ENCODE peak calls at places on chromosomes 16 and 17, in four cellular contexts. One of them, this sample, is unnamed.

GRCh38 chr17:44830359-44831269 is 527 bp upstream of the GJC1 start:
- DNase-seq in GM23338: peak; percentile 92
- DNase-seq in A172: no peak
- DNase-seq in head of caudate nucleus: no peak
- DNase-seq in this sample: peak; percentile 53

GRCh38 chr16:35516551-35516950 is 2057.1 kb downstream of the TP53TG3F start:
- DNase-seq in head of caudate nucleus: no peak
- DNase-seq in A172: no peak
- DNase-seq in GM23338: no peak
- DNase-seq in this sample: no peak

GRCh38 chr17:3535253-3535995 is 22.2 kb downstream of the TRPV3 start:
- DNase-seq in A172: no peak
- DNase-seq in GM23338: peak; percentile 91
- DNase-seq in head of caudate nucleus: peak; percentile 47
- DNase-seq in this sample: peak; percentile 92

GRCh38 chr17:2138768-2139167 is 83.9 kb downstream of the HIC1 start:
- DNase-seq in GM23338: no peak
- DNase-seq in A172: peak; percentile 25
- DNase-seq in head of caudate nucleus: no peak
- DNase-seq in this sample: no peak

GRCh38 chr17:12028611-12029010 is 7.9 kb downstream of the MAP2K4 start:
- DNase-seq in GM23338: no peak
- DNase-seq in head of caudate nucleus: no peak
- DNase-seq in A172: no peak
- DNase-seq in this sample: no peak

GRCh38 chr16:3971706-3972105 is 91.2 kb upstream of the CREBBP start:
- DNase-seq in GM23338: no peak
- DNase-seq in head of caudate nucleus: no peak
- DNase-seq in A172: no peak
- DNase-seq in this sample: no peak

GRCh38 chr16:4679854-4680636 is 13.3 kb upstream of the NUDT16L1 start:
- DNase-seq in A172: no peak
- DNase-seq in head of caudate nucleus: no peak
- DNase-seq in GM23338: no peak
- DNase-seq in this sample: no peak

GRCh38 chr16:69741951-69742904 is 12.5 kb downstream of the NOB1 start:
- DNase-seq in A172: no peak
- DNase-seq in head of caudate nucleus: no peak
- DNase-seq in GM23338: no peak
- DNase-seq in this sample: no peak

GRCh38 chr17:57142925-57143324 is 57.9 kb downstream of the AKAP1 start:
- DNase-seq in head of caudate nucleus: no peak
- DNase-seq in GM23338: no peak
- DNase-seq in A172: no peak
- DNase-seq in this sample: no peak

GRCh38 chr17:74163836-74164235 is 39.6 kb upstream of the RPL38 start:
- DNase-seq in head of caudate nucleus: no peak
- DNase-seq in A172: no peak
- DNase-seq in GM23338: no peak
- DNase-seq in this sample: no peak

GRCh38 chr17:76642994-76643393 is 563 bp downstream of the ST6GALNAC1 start:
- DNase-seq in A172: no peak
- DNase-seq in head of caudate nucleus: no peak
- DNase-seq in GM23338: no peak
- DNase-seq in this sample: no peak

GRCh38 chr16:80198265-80198994 is 342.4 kb upstream of the DYNLRB2 start:
- DNase-seq in GM23338: no peak
- DNase-seq in head of caudate nucleus: no peak
- DNase-seq in A172: no peak
- DNase-seq in this sample: no peak

GRCh38 chr16:9447195-9447551 is 355.7 kb downstream of the HAPSTR1 start:
- DNase-seq in GM23338: no peak
- DNase-seq in head of caudate nucleus: no peak
- DNase-seq in A172: no peak
- DNase-seq in this sample: no peak

GRCh38 chr17:48970865-48971687 is 2.7 kb upstream of the GIP start:
- DNase-seq in A172: no peak
- DNase-seq in GM23338: no peak
- DNase-seq in head of caudate nucleus: no peak
- DNase-seq in this sample: peak; percentile 86

GRCh38 chr17:31494259-31495048 is 103.0 kb downstream of the RAB11FIP4 start:
- DNase-seq in A172: peak; percentile 27
- DNase-seq in head of caudate nucleus: no peak
- DNase-seq in GM23338: no peak
- DNase-seq in this sample: no peak

GRCh38 chr17:81025756-81026155 is 9.2 kb upstream of the BAIAP2 start:
- DNase-seq in A172: no peak
- DNase-seq in GM23338: no peak
- DNase-seq in head of caudate nucleus: no peak
- DNase-seq in this sample: no peak

GRCh38 chr17:4939554-4939803 is 367 bp downstream of the SLC25A11 start:
- DNase-seq in GM23338: peak; percentile 55
- DNase-seq in A172: no peak
- DNase-seq in head of caudate nucleus: no peak
- DNase-seq in this sample: no peak

GRCh38 chr16:85448557-85449194 is 164.4 kb upstream of the GSE1 start:
- DNase-seq in A172: no peak
- DNase-seq in head of caudate nucleus: no peak
- DNase-seq in GM23338: no peak
- DNase-seq in this sample: peak; percentile 43

GRCh38 chr17:2982854-2983636 is 80.4 kb downstream of the OR1D5 start:
- DNase-seq in GM23338: no peak
- DNase-seq in A172: peak; percentile 76
- DNase-seq in head of caudate nucleus: peak; percentile 73
- DNase-seq in this sample: peak; percentile 23

GRCh38 chr16:4270595-4270994 is 2.2 kb downstream of the TFAP4 start:
- DNase-seq in GM23338: no peak
- DNase-seq in head of caudate nucleus: no peak
- DNase-seq in A172: no peak
- DNase-seq in this sample: no peak

GRCh38 chr17:75681289-75681688 is 14.2 kb downstream of the SAP30BP start:
- DNase-seq in A172: peak; percentile 56
- DNase-seq in head of caudate nucleus: no peak
- DNase-seq in GM23338: no peak
- DNase-seq in this sample: peak; percentile 26

GRCh38 chr17:79797492-79798295 is 817 bp upstream of the CBX8 start:
- DNase-seq in GM23338: no peak
- DNase-seq in A172: no peak
- DNase-seq in head of caudate nucleus: no peak
- DNase-seq in this sample: no peak

GRCh38 chr17:6279659-6280058 is 155.3 kb downstream of the AIPL1 start:
- DNase-seq in A172: peak; percentile 15
- DNase-seq in head of caudate nucleus: no peak
- DNase-seq in GM23338: peak; percentile 88
- DNase-seq in this sample: peak; percentile 73

GRCh38 chr16:74585846-74586392 is 21.0 kb downstream of the GLG1 start:
- DNase-seq in head of caudate nucleus: no peak
- DNase-seq in GM23338: no peak
- DNase-seq in A172: no peak
- DNase-seq in this sample: no peak

GRCh38 chr17:80347948-80348351 is 67.0 kb upstream of the ENDOV start:
- DNase-seq in GM23338: no peak
- DNase-seq in A172: no peak
- DNase-seq in head of caudate nucleus: no peak
- DNase-seq in this sample: no peak

GRCh38 chr17:7204335-7204734 is 15.3 kb downstream of the DLG4 start:
- DNase-seq in A172: no peak
- DNase-seq in head of caudate nucleus: no peak
- DNase-seq in GM23338: no peak
- DNase-seq in this sample: no peak

GRCh38 chr16:65202461-65202860 is 80.6 kb upstream of the CDH11 start:
- DNase-seq in head of caudate nucleus: no peak
- DNase-seq in GM23338: no peak
- DNase-seq in A172: peak; percentile 77
- DNase-seq in this sample: no peak

GRCh38 chr17:38428643-38429371 is 543 bp downstream of the ARHGAP23 start:
- DNase-seq in head of caudate nucleus: peak; percentile 79
- DNase-seq in A172: peak; percentile 81
- DNase-seq in GM23338: peak; percentile 72
- DNase-seq in this sample: no peak

GRCh38 chr16:85483424-85483823 is 129.7 kb upstream of the GSE1 start:
- DNase-seq in GM23338: no peak
- DNase-seq in head of caudate nucleus: no peak
- DNase-seq in A172: no peak
- DNase-seq in this sample: no peak

GRCh38 chr17:75270218-75270965 is 639 bp downstream of the MIF4GD start:
- DNase-seq in A172: peak; percentile 67
- DNase-seq in GM23338: peak; percentile 80
- DNase-seq in head of caudate nucleus: no peak
- DNase-seq in this sample: peak; percentile 83

GRCh38 chr16:30473231-30474061 is 904 bp downstream of the ITGAL start:
- DNase-seq in head of caudate nucleus: no peak
- DNase-seq in GM23338: no peak
- DNase-seq in A172: no peak
- DNase-seq in this sample: no peak

GRCh38 chr16:67181346-67181745 is 2.4 kb downstream of the MATCAP1 start:
- DNase-seq in head of caudate nucleus: no peak
- DNase-seq in A172: peak; percentile 92
- DNase-seq in GM23338: no peak
- DNase-seq in this sample: no peak

GRCh38 chr17:61250335-61250890 is 149.2 kb upstream of the TBX2 start:
- DNase-seq in head of caudate nucleus: no peak
- DNase-seq in A172: peak; percentile 64
- DNase-seq in GM23338: no peak
- DNase-seq in this sample: no peak

This sample was measured in ELF-1.